ENCODE peak calls at places on chromosomes 4 and X, in six cellular contexts. Q is GM12878, A is PC-3, R is fibroblast of lung, M is Karpas-422, W is K562. B is an unnamed sample.

GRCh38 chr4:160143574-160143973 is 1040.7 kb downstream of the RAPGEF2 start:
- DNase-seq in R (no peak), A (peak), M (no peak), Q (no peak), W (no peak), B (no peak)

GRCh38 chr4:189278559-189279165 is 662.0 kb upstream of the FRG1 start:
- DNase-seq in A (no peak), Q (no peak), R (no peak), M (no peak), W (no peak), B (no peak)

GRCh38 chr4:113094802-113095201 is 45.3 kb downstream of the ANK2 start:
- DNase-seq in R (peak), A (peak), W (peak), Q (no peak), M (peak), B (peak)

GRCh38 chrX:51332188-51332942 is at the start of gene NUDT10:
- DNase-seq in M (no peak), Q (no peak), R (peak), A (no peak), W (no peak), B (peak)

GRCh38 chrX:40538391-40538790 is 42.4 kb upstream of the ATP6AP2 start:
- DNase-seq in R (no peak), M (no peak), Q (no peak), A (no peak), W (no peak), B (no peak)

GRCh38 chr4:76059750-76060149 is 14.8 kb upstream of the ART3 start:
- DNase-seq in M (no peak), Q (no peak), W (no peak), R (no peak), A (peak), B (no peak)

GRCh38 chr4:8906668-8906970 is 35.0 kb upstream of the HMX1 start:
- DNase-seq in W (no peak), M (no peak), Q (no peak), R (no peak), A (no peak), B (no peak)

GRCh38 chr4:88759039-88759631 is 61.5 kb upstream of the NAP1L5 start:
- DNase-seq in R (peak), M (no peak), Q (no peak), W (peak), A (no peak), B (peak)

GRCh38 chr4:183443609-183444148 is 757 bp upstream of the CDKN2AIP start:
- DNase-seq in M (peak), R (no peak), Q (no peak), W (peak), A (peak), B (peak)

GRCh38 chr4:16843831-16844508 is 54.5 kb downstream of the LDB2 start:
- DNase-seq in W (no peak), M (no peak), A (no peak), R (peak), Q (no peak), B (peak)

GRCh38 chr4:158809611-158810486 is 41.0 kb downstream of the FNIP2 start:
- DNase-seq in W (peak), M (peak), A (peak), R (peak), Q (peak), B (peak)

GRCh38 chrX:4655743-4656142 is 942.3 kb upstream of the PRKX start:
- DNase-seq in M (no peak), W (no peak), R (no peak), A (peak), Q (no peak), B (no peak)

GRCh38 chr4:87644286-87644685 is 5.8 kb upstream of the DMP1 start:
- DNase-seq in A (peak), M (no peak), W (no peak), Q (no peak), R (no peak), B (no peak)

GRCh38 chr4:168830777-168831512 is 179.1 kb downstream of the CBR4 start:
- DNase-seq in M (peak), A (peak), R (peak), W (no peak), Q (no peak), B (no peak)

GRCh38 chr4:144090744-144091143 is 49.8 kb downstream of the GYPA start:
- DNase-seq in Q (no peak), R (no peak), A (no peak), M (no peak), W (no peak), B (no peak)

GRCh38 chr4:139795915-139796314 is 130.3 kb downstream of the MGST2 start:
- DNase-seq in R (no peak), W (no peak), Q (no peak), A (no peak), M (no peak), B (no peak)

GRCh38 chrX:47576021-47576898 is 6.0 kb upstream of the TIMP1 start:
- DNase-seq in A (no peak), M (no peak), R (no peak), W (no peak), Q (no peak), B (no peak)

GRCh38 chr4:128310266-128310697 is 22.7 kb upstream of the PGRMC2 start:
- DNase-seq in R (no peak), A (no peak), M (no peak), Q (no peak), W (no peak), B (no peak)

GRCh38 chr4:126766266-126766665 is 866.5 kb upstream of the INTU start:
- DNase-seq in A (no peak), R (no peak), W (no peak), M (no peak), Q (no peak), B (no peak)

GRCh38 chrX:45198301-45198700 is 2.4 kb downstream of the DIPK2B start:
- DNase-seq in W (no peak), A (no peak), Q (no peak), M (no peak), R (no peak), B (no peak)

GRCh38 chr4:85423414-85423813 is 51.5 kb upstream of the ARHGAP24 start:
- DNase-seq in Q (no peak), W (no peak), A (peak), M (no peak), R (peak), B (peak)
- H3K9ac ChIP-seq in Q (no peak), W (no peak), A (no peak), M (no peak), R (no peak), B (no peak)

GRCh38 chr4:185304541-185304940 is 91.2 kb downstream of the LRP2BP start:
- DNase-seq in M (no peak), A (no peak), Q (no peak), R (no peak), W (no peak), B (no peak)
- H2AFZ ChIP-seq in M (no peak), A (no peak), Q (peak), R (no peak), W (no peak), B (no peak)

GRCh38 chr4:153468587-153468986 is 2.4 kb downstream of the TMEM131L start:
- DNase-seq in M (peak), A (no peak), W (no peak), R (no peak), Q (peak), B (no peak)

GRCh38 chr4:153471691-153472080 is 5.5 kb downstream of the TMEM131L start:
- DNase-seq in W (no peak), A (no peak), M (peak), Q (no peak), R (no peak), B (no peak)

GRCh38 chr4:153467897-153468262 is 1.7 kb downstream of the TMEM131L start:
- DNase-seq in Q (no peak), M (peak), R (no peak), W (no peak), A (no peak), B (no peak)

GRCh38 chr4:153474251-153474650 is 8.1 kb downstream of the TMEM131L start:
- DNase-seq in W (no peak), A (no peak), Q (no peak), R (no peak), M (no peak), B (no peak)

DNA sequence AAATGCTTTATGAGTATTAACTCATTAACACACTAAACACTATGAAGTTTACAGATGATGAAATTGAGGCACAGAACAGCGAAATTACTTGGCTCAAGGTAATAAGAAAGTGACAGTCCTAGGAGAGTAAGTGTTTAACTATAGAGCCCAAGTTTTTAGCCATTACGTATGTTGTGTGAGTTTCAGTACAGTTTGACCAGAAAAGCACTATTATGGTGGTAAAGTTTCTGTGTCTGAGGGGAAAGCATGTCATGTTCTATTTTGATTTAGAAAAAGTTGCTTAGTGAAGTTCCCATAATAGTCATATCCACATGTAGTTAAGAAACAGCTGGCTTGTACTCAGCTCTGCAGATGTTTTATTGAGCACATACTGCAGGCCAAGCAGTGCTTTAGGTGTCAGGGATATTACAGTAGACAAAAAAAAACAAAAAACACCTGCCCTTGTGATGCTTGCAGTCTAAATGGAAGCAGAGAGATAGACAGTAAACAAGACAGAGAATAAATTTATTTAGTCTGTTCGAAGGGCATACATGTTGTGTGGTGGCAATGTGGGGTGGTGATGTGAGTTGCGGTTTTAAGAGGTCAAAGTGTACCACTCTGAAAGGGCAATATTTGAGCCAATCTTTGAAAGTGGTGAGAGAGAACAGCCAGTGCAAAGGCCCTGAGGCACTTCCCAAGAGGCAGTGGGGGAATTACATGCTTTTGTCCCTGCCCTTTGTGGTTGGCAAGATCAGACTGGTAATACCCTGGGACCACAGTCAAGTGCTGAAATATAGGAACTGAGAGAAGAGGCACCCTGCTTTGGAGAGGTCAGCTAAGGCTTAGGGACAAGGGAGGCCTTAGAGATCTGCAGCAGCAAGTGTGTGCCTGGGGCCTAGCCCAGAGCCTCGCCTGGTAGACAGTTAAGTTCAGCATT is 6.2 kb downstream of the TMEM131L start:
- DNase-seq in A (no peak), M (no peak), R (no peak), W (no peak), Q (peak), B (no peak)
- H3K9ac ChIP-seq in A (no peak), M (no peak), R (no peak), W (peak), Q (peak), B (no peak)

GRCh38 chr4:133969202-133969873 is 232.3 kb downstream of the PABPC4L start:
- DNase-seq in R (peak), A (no peak), M (no peak), W (peak), Q (no peak), B (peak)
- H2AFZ ChIP-seq in R (no peak), A (no peak), M (no peak), W (no peak), Q (no peak), B (no peak)

DNA sequence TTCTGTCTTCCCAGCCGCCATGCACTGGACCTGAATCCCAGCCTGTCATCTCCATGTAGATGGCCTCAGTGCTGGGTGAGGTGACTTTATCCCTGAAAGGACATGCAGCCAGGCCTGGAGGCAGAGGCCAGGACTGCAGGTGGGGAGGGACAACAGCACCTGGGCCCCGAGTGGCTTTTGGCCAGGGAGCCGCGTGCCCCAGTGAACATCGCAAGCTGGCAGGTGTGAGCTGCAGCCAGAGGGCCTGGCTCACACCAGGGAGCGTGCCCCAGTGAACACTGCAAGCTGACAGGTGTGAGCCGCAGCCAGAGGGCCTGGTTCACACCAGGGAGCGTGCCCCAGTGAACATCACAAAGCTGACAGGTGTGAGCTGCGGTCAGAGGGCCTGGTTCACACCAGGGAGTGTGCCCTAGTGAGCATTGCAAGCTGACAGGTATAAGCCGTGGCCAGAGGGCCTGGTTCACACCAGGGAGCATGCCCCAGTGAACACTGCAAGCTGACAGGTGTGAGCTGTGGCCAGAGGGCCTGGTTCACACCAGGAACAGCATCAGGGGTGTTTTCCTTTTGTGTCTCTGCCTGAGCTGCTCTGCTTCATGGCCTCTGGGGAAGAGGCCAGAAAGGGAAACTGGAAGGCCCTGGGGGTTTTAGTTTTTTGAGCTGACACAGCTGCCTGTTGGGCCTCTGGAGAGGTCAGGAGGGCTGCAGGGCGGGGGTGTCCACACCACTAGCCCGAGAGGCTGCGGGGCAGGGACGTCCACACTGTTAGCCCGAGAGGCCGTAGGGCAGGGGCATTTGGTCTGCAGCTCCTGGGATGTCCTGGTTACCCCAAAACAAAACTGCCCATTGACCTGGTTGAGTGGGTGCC is 22.7 kb upstream of the PSAPL1 start:
- DNase-seq in Q (no peak), R (no peak), M (no peak), A (no peak), W (no peak), B (no peak)
- H3K9ac ChIP-seq in Q (no peak), R (no peak), M (no peak), A (no peak), W (no peak), B (no peak)

DNA sequence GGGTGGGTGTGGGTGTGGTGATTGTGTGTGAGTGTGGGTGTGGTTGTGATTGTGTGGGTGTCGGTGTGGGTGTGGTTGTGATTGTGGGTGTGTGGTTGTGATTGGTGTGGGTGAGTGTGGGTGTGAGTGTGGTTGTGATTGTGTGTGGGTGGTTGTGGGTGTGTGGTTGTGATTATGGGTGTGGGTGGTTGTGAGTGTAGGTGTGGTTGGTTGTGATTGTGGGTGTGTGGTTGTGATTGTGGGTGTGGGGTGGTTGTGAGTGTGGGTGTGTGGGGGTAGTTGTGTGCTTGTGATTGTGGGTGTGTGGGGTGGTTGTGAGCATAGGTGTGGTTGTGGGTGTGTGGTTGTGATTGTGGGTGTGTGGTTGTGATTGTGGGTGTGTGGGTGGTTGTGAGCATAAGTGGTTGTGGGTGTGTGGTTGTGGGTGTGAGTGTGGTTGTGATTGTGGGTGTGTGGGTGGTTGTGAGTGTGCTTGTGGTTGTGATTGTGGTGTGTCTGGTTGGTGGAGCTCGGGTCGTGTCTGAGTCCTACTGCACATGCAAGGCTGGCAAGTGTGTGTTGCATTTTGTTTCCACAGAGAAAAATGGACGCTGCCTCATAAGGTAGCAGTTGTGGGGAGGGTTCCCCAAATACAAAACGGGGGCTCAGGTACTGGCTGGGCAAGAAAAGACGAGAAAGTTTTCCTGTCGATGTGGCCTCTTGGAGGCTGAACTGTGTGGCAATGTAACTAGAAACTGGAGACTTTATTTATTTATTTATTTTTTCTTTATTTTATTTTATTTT is 116.7 kb downstream of the UBE2K start:
- DNase-seq in Q (no peak), M (no peak), A (no peak), W (no peak), R (peak), B (peak)
- H2AFZ ChIP-seq in Q (no peak), M (no peak), A (no peak), W (no peak), R (no peak), B (no peak)

GRCh38 chr4:44725166-44725565 is 1.2 kb downstream of the GNPDA2 start:
- DNase-seq in M (peak), A (no peak), Q (no peak), W (no peak), R (peak), B (no peak)
- H3K9ac ChIP-seq in M (peak), A (peak), Q (peak), W (peak), R (no peak), B (peak)

GRCh38 chrX:53704294-53704693 is 17.8 kb upstream of the HUWE1 start:
- DNase-seq in Q (no peak), A (no peak), R (no peak), M (no peak), W (no peak), B (no peak)

DNA sequence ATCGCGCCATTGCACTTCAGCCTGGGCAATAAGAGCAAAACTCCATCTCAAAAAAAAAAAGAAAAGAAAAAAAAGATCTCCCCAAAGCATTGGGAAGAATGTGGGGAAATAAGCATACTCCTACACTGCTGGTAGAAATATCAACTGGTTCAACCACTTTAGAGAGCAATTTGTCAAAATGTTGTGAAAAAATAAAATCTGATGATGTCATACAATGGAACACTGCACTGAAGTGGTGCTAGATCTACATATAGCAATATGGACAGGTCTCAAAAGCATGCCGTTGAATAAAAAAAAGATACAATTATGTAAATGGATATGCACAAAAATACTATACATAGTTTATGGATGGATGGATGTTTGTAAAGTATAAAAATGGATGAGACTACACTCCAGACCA is 18.3 kb upstream of the HUWE1 start:
- DNase-seq in M (no peak), W (no peak), R (no peak), A (no peak), Q (no peak), B (no peak)
- H2AFZ ChIP-seq in M (no peak), W (no peak), R (no peak), A (no peak), Q (no peak), B (no peak)

GRCh38 chrX:112840382-112841113 is at the start of gene AMOT:
- DNase-seq in A (peak), M (no peak), W (peak), Q (no peak), R (peak), B (peak)
- H3K9ac ChIP-seq in A (no peak), M (no peak), W (peak), Q (peak), R (peak), B (peak)

DNA sequence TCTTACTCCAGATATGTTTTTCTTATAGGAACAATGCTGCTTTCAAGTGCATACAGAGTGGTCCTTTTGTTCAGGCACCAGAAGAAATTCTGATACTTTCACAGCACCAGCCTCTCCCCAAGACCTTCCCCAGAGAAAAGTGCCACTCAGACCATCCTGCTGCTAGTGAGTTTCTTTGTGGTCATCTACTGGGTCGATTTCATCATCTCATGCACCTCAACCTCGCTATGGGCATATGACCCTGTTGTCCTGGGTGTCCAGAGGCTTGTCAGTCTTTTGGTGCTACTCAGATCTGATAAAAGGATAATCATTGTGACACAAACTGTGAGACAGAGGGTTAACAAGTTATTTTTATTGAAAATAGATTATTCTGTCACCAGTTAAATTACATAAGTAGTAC is 39.5 kb downstream of the WDR13 start:
- DNase-seq in M (no peak), Q (no peak), W (no peak), A (no peak), R (no peak), B (no peak)
- H2AFZ ChIP-seq in M (no peak), Q (no peak), W (peak), A (no peak), R (no peak), B (no peak)

B was measured in astrocyte.